ENCODE peak calls at places on chromosomes 11 and 22, in ten cellular contexts. W is tibial nerve; L is ACHN; E is heart right ventricle; C is AG20443; S is mesothelial cell of epicardium; Y is HAP-1; Q is naive thymus-derived CD8-positive, alpha-beta T cell; H is spleen; R is GM12891. O is an unnamed sample.

GRCh38 chr11:14980854-14981253 is 8.7 kb upstream of the CALCA start:
- DNase-seq in W (no peak), L (peak; percentile 41), E (no peak), C (peak; percentile 82), S (no peak), Y (no peak), Q (no peak), H (no peak), R (no peak), O (no peak)

GRCh38 chr22:44576311-44577260 is 78.6 kb upstream of the RTL6 start:
- DNase-seq in W (no peak), L (no peak), E (no peak), C (no peak), S (no peak), Y (no peak), Q (no peak), H (no peak), R (no peak), O (no peak)

GRCh38 chr11:116641561-116642045 is 131.2 kb downstream of the BUD13 start:
- DNase-seq in W (no peak), L (peak; percentile 28), E (peak; percentile 25), C (peak; percentile 60), S (no peak), Y (peak; percentile 68), Q (no peak), H (no peak), R (peak; percentile 58), O (peak; percentile 74)

GRCh38 chr11:12755510-12755909 is 81.3 kb downstream of the TEAD1 start:
- DNase-seq in W (no peak), L (no peak), E (no peak), C (no peak), S (no peak), Y (no peak), Q (no peak), H (no peak), R (no peak), O (no peak)

GRCh38 chr22:34414467-34415440 is 494.5 kb upstream of the LARGE1 start:
- DNase-seq in W (no peak), L (peak; percentile 80), E (no peak), C (peak; percentile 59), S (peak; percentile 67), Y (peak; percentile 79), Q (no peak), H (no peak), R (peak; percentile 12), O (peak; percentile 73)

GRCh38 chr22:36411589-36412258 is 24.0 kb upstream of the MYH9 start:
- DNase-seq in W (no peak), L (no peak), E (no peak), C (no peak), S (no peak), Y (no peak), Q (peak; percentile 11), H (no peak), R (no peak), O (no peak)

GRCh38 chr11:75429902-75430691 is 2.9 kb downstream of the KLHL35 start:
- DNase-seq in W (peak; percentile 44), L (peak; percentile 54), E (peak; percentile 69), C (peak; percentile 95), S (peak; percentile 53), Y (peak; percentile 50), Q (peak; percentile 69), H (peak; percentile 88), R (peak; percentile 77), O (peak; percentile 51)

GRCh38 chr11:74278721-74279148 is 32.7 kb downstream of the P4HA3 start:
- DNase-seq in W (no peak), L (peak; percentile 62), E (peak; percentile 19), C (peak; percentile 86), S (no peak), Y (no peak), Q (no peak), H (no peak), R (no peak), O (no peak)

GRCh38 chr22:17815703-17816254 is 41.5 kb upstream of the BID start:
- DNase-seq in W (no peak), L (no peak), E (no peak), C (no peak), S (no peak), Y (no peak), Q (no peak), H (no peak), R (no peak), O (no peak)

GRCh38 chr11:119995730-119996491 is 142.0 kb downstream of the TRIM29 start:
- DNase-seq in W (no peak), L (no peak), E (no peak), C (no peak), S (no peak), Y (no peak), Q (no peak), H (no peak), R (no peak), O (no peak)

GRCh38 chr11:48052183-48053040 is 72.1 kb downstream of the PTPRJ start:
- DNase-seq in W (no peak), L (peak; percentile 61), E (no peak), C (peak; percentile 58), S (peak; percentile 53), Y (peak; percentile 25), Q (no peak), H (no peak), R (no peak), O (no peak)

GRCh38 chr22:23110922-23111527 is 30.8 kb downstream of the RSPH14 start:
- DNase-seq in W (no peak), L (no peak), E (no peak), C (no peak), S (no peak), Y (no peak), Q (no peak), H (no peak), R (no peak), O (no peak)

GRCh38 chr22:38841211-38841610 is 2.6 kb downstream of the NPTXR start:
- DNase-seq in W (no peak), L (no peak), E (no peak), C (no peak), S (no peak), Y (no peak), Q (no peak), H (peak; percentile 54), R (no peak), O (no peak)

GRCh38 chr11:115408036-115408911 is 95.9 kb downstream of the CADM1 start:
- DNase-seq in W (no peak), L (no peak), E (no peak), C (peak; percentile 24), S (no peak), Y (no peak), Q (no peak), H (no peak), R (no peak), O (no peak)

GRCh38 chr11:8337396-8337795 is 73.7 kb upstream of the LMO1 start:
- DNase-seq in W (no peak), L (no peak), E (no peak), C (no peak), S (no peak), Y (no peak), Q (no peak), H (no peak), R (no peak), O (no peak)

GRCh38 chr11:93541884-93542752 is 1.1 kb downstream of the SMCO4 start:
- DNase-seq in W (no peak), L (peak; percentile 28), E (peak; percentile 42), C (peak; percentile 58), S (no peak), Y (peak; percentile 59), Q (peak; percentile 33), H (peak; percentile 89), R (peak; percentile 43), O (no peak)

GRCh38 chr22:49966041-49966715 is 5.6 kb downstream of the PIM3 start:
- DNase-seq in W (no peak), L (no peak), E (peak; percentile 9), C (no peak), S (no peak), Y (peak; percentile 20), Q (no peak), H (peak; percentile 84), R (no peak), O (no peak)

GRCh38 chr11:33391893-33392251 is 134.7 kb downstream of the HIPK3 start:
- DNase-seq in W (no peak), L (no peak), E (no peak), C (no peak), S (no peak), Y (no peak), Q (no peak), H (no peak), R (no peak), O (no peak)

GRCh38 chr11:117822031-117822521 is 2.5 kb downstream of the FXYD2 start:
- DNase-seq in W (no peak), L (peak; percentile 79), E (peak; percentile 59), C (peak; percentile 48), S (no peak), Y (peak; percentile 74), Q (peak; percentile 62), H (peak; percentile 84), R (no peak), O (no peak)

GRCh38 chr22:41880653-41881052 is 34.2 kb downstream of the SHISA8 start:
- DNase-seq in W (no peak), L (no peak), E (no peak), C (no peak), S (no peak), Y (no peak), Q (no peak), H (peak; percentile 57), R (no peak), O (no peak)

GRCh38 chr11:5719703-5720495 is 16.3 kb upstream of the OR56B1 start:
- DNase-seq in W (no peak), L (no peak), E (no peak), C (no peak), S (no peak), Y (no peak), Q (no peak), H (no peak), R (no peak), O (no peak)

GRCh38 chr11:77172666-77172982 is 44.6 kb downstream of the MYO7A start:
- DNase-seq in W (no peak), L (no peak), E (no peak), C (no peak), S (no peak), Y (no peak), Q (no peak), H (peak; percentile 86), R (no peak), O (no peak)

GRCh38 chr11:93512965-93513667 is 30.1 kb downstream of the SMCO4 start:
- DNase-seq in W (no peak), L (no peak), E (no peak), C (no peak), S (no peak), Y (no peak), Q (no peak), H (no peak), R (no peak), O (no peak)

GRCh38 chr11:8841899-8842298 is 69.1 kb upstream of the AKIP1 start:
- DNase-seq in W (no peak), L (no peak), E (no peak), C (no peak), S (no peak), Y (no peak), Q (no peak), H (no peak), R (no peak), O (no peak)

GRCh38 chr11:93219440-93219839 is 21.6 kb upstream of the SLC36A4 start:
- DNase-seq in W (no peak), L (no peak), E (no peak), C (no peak), S (no peak), Y (no peak), Q (no peak), H (no peak), R (no peak), O (no peak)

GRCh38 chr11:32090774-32091370 is at the start of gene RCN1:
- DNase-seq in W (peak; percentile 19), L (peak; percentile 72), E (peak; percentile 74), C (peak; percentile 92), S (peak; percentile 74), Y (peak; percentile 87), Q (no peak), H (peak; percentile 90), R (peak; percentile 54), O (peak; percentile 79)

GRCh38 chr11:76577199-76577920 is 93.2 kb downstream of the LRRC32 start:
- DNase-seq in W (no peak), L (peak; percentile 94), E (peak; percentile 84), C (peak; percentile 46), S (peak; percentile 50), Y (peak; percentile 28), Q (no peak), H (no peak), R (no peak), O (no peak)

GRCh38 chr11:61860054-61860903 is 31.1 kb downstream of the FADS3 start:
- DNase-seq in W (no peak), L (no peak), E (peak; percentile 81), C (no peak), S (no peak), Y (no peak), Q (no peak), H (no peak), R (no peak), O (no peak)

O was measured in progenitor cell of endocrine pancreas.